ENCODE peak calls at places on chromosomes 4 and X, in five cellular contexts. One of them, this sample, is unnamed.

GRCh38 chr4:155811171-155811570 is 52.4 kb downstream of the GUCY1B1 start:
- DNase-seq in activated CD4-positive, alpha-beta T cell treated with anti-CD3 and anti-CD28 coated beads, Interleukin-2, amount 50 U/mL, for 48 hours: no peak
- DNase-seq in HuH-7: no peak
- DNase-seq in naive thymus-derived CD8-positive, alpha-beta T cell: no peak
- DNase-seq in Caki2: no peak
- DNase-seq in this sample: no peak

GRCh38 chr4:76624271-76624681 is 189.2 kb downstream of the SHROOM3 start:
- DNase-seq in activated CD4-positive, alpha-beta T cell treated with anti-CD3 and anti-CD28 coated beads, Interleukin-2, amount 50 U/mL, for 48 hours: peak; percentile 9
- DNase-seq in HuH-7: no peak
- DNase-seq in naive thymus-derived CD8-positive, alpha-beta T cell: no peak
- DNase-seq in Caki2: no peak
- DNase-seq in this sample: peak; percentile 91

GRCh38 chrX:44105228-44105913 is 132.2 kb upstream of the NDP start:
- DNase-seq in activated CD4-positive, alpha-beta T cell treated with anti-CD3 and anti-CD28 coated beads, Interleukin-2, amount 50 U/mL, for 48 hours: no peak
- DNase-seq in HuH-7: no peak
- DNase-seq in naive thymus-derived CD8-positive, alpha-beta T cell: no peak
- DNase-seq in Caki2: no peak
- DNase-seq in this sample: no peak

GRCh38 chr4:173584506-173584905 is 54.5 kb upstream of the HAND2 start:
- DNase-seq in activated CD4-positive, alpha-beta T cell treated with anti-CD3 and anti-CD28 coated beads, Interleukin-2, amount 50 U/mL, for 48 hours: no peak
- DNase-seq in HuH-7: no peak
- DNase-seq in naive thymus-derived CD8-positive, alpha-beta T cell: no peak
- DNase-seq in Caki2: no peak
- DNase-seq in this sample: no peak

GRCh38 chrX:120311632-120312000 is 355 bp upstream of the TMEM255A start:
- DNase-seq in activated CD4-positive, alpha-beta T cell treated with anti-CD3 and anti-CD28 coated beads, Interleukin-2, amount 50 U/mL, for 48 hours: no peak
- DNase-seq in HuH-7: no peak
- DNase-seq in naive thymus-derived CD8-positive, alpha-beta T cell: no peak
- DNase-seq in Caki2: peak; percentile 3
- DNase-seq in this sample: no peak

GRCh38 chr4:45693746-45694145 is 430.1 kb downstream of the GABRG1 start:
- DNase-seq in activated CD4-positive, alpha-beta T cell treated with anti-CD3 and anti-CD28 coated beads, Interleukin-2, amount 50 U/mL, for 48 hours: no peak
- DNase-seq in HuH-7: no peak
- DNase-seq in naive thymus-derived CD8-positive, alpha-beta T cell: no peak
- DNase-seq in Caki2: no peak
- DNase-seq in this sample: no peak

GRCh38 chr4:87718221-87718620 is 68.1 kb downstream of the DMP1 start:
- DNase-seq in activated CD4-positive, alpha-beta T cell treated with anti-CD3 and anti-CD28 coated beads, Interleukin-2, amount 50 U/mL, for 48 hours: no peak
- DNase-seq in HuH-7: no peak
- DNase-seq in naive thymus-derived CD8-positive, alpha-beta T cell: no peak
- DNase-seq in Caki2: no peak
- DNase-seq in this sample: no peak

GRCh38 chr4:153409924-153410501 is 56.1 kb upstream of the TMEM131L start:
- DNase-seq in activated CD4-positive, alpha-beta T cell treated with anti-CD3 and anti-CD28 coated beads, Interleukin-2, amount 50 U/mL, for 48 hours: no peak
- DNase-seq in HuH-7: no peak
- DNase-seq in naive thymus-derived CD8-positive, alpha-beta T cell: no peak
- DNase-seq in Caki2: no peak
- DNase-seq in this sample: no peak

GRCh38 chr4:142698541-142698940 is 147.6 kb downstream of the INPP4B start:
- DNase-seq in activated CD4-positive, alpha-beta T cell treated with anti-CD3 and anti-CD28 coated beads, Interleukin-2, amount 50 U/mL, for 48 hours: no peak
- DNase-seq in HuH-7: no peak
- DNase-seq in naive thymus-derived CD8-positive, alpha-beta T cell: no peak
- DNase-seq in Caki2: no peak
- DNase-seq in this sample: no peak

GRCh38 chr4:155846929-155847328 is 19.1 kb downstream of the ASIC5 start:
- DNase-seq in activated CD4-positive, alpha-beta T cell treated with anti-CD3 and anti-CD28 coated beads, Interleukin-2, amount 50 U/mL, for 48 hours: no peak
- DNase-seq in HuH-7: no peak
- DNase-seq in naive thymus-derived CD8-positive, alpha-beta T cell: no peak
- DNase-seq in Caki2: no peak
- DNase-seq in this sample: no peak

GRCh38 chrX:1425381-1425780 is 27.3 kb downstream of the ASMTL start:
- DNase-seq in activated CD4-positive, alpha-beta T cell treated with anti-CD3 and anti-CD28 coated beads, Interleukin-2, amount 50 U/mL, for 48 hours: no peak
- DNase-seq in HuH-7: no peak
- DNase-seq in naive thymus-derived CD8-positive, alpha-beta T cell: no peak
- DNase-seq in Caki2: no peak
- DNase-seq in this sample: no peak

GRCh38 chr4:142334931-142335330 is 511.2 kb downstream of the INPP4B start:
- DNase-seq in activated CD4-positive, alpha-beta T cell treated with anti-CD3 and anti-CD28 coated beads, Interleukin-2, amount 50 U/mL, for 48 hours: no peak
- DNase-seq in HuH-7: no peak
- DNase-seq in naive thymus-derived CD8-positive, alpha-beta T cell: no peak
- DNase-seq in Caki2: no peak
- DNase-seq in this sample: no peak

GRCh38 chr4:1910643-1911042 is 39.5 kb downstream of the NSD2 start:
- DNase-seq in activated CD4-positive, alpha-beta T cell treated with anti-CD3 and anti-CD28 coated beads, Interleukin-2, amount 50 U/mL, for 48 hours: no peak
- DNase-seq in HuH-7: peak; percentile 48
- DNase-seq in naive thymus-derived CD8-positive, alpha-beta T cell: no peak
- DNase-seq in Caki2: peak; percentile 63
- DNase-seq in this sample: peak; percentile 66

GRCh38 chr4:74612837-74613236 is 167.9 kb downstream of the AREG start:
- DNase-seq in activated CD4-positive, alpha-beta T cell treated with anti-CD3 and anti-CD28 coated beads, Interleukin-2, amount 50 U/mL, for 48 hours: no peak
- DNase-seq in HuH-7: no peak
- DNase-seq in naive thymus-derived CD8-positive, alpha-beta T cell: no peak
- DNase-seq in Caki2: no peak
- DNase-seq in this sample: no peak

GRCh38 chr4:93764647-93765246 is 63.8 kb upstream of the ATOH1 start:
- DNase-seq in activated CD4-positive, alpha-beta T cell treated with anti-CD3 and anti-CD28 coated beads, Interleukin-2, amount 50 U/mL, for 48 hours: no peak
- DNase-seq in HuH-7: peak; percentile 12
- DNase-seq in naive thymus-derived CD8-positive, alpha-beta T cell: no peak
- DNase-seq in Caki2: peak; percentile 41
- DNase-seq in this sample: peak; percentile 31

GRCh38 chr4:173924561-173924960 is 358.9 kb downstream of the FBXO8 start:
- DNase-seq in activated CD4-positive, alpha-beta T cell treated with anti-CD3 and anti-CD28 coated beads, Interleukin-2, amount 50 U/mL, for 48 hours: no peak
- DNase-seq in HuH-7: no peak
- DNase-seq in naive thymus-derived CD8-positive, alpha-beta T cell: no peak
- DNase-seq in Caki2: no peak
- DNase-seq in this sample: no peak

GRCh38 chr4:162497564-162498167 is 333.9 kb upstream of the FSTL5 start:
- DNase-seq in activated CD4-positive, alpha-beta T cell treated with anti-CD3 and anti-CD28 coated beads, Interleukin-2, amount 50 U/mL, for 48 hours: no peak
- DNase-seq in HuH-7: peak; percentile 5
- DNase-seq in naive thymus-derived CD8-positive, alpha-beta T cell: peak; percentile 15
- DNase-seq in Caki2: peak; percentile 23
- DNase-seq in this sample: peak; percentile 48

GRCh38 chr4:31291238-31291637 is 571.1 kb downstream of the PCDH7 start:
- DNase-seq in activated CD4-positive, alpha-beta T cell treated with anti-CD3 and anti-CD28 coated beads, Interleukin-2, amount 50 U/mL, for 48 hours: no peak
- DNase-seq in HuH-7: no peak
- DNase-seq in naive thymus-derived CD8-positive, alpha-beta T cell: no peak
- DNase-seq in Caki2: no peak
- DNase-seq in this sample: no peak

GRCh38 chrX:63275127-63275526 is 76.0 kb downstream of the SPIN4 start:
- DNase-seq in activated CD4-positive, alpha-beta T cell treated with anti-CD3 and anti-CD28 coated beads, Interleukin-2, amount 50 U/mL, for 48 hours: peak; percentile 32
- DNase-seq in HuH-7: no peak
- DNase-seq in naive thymus-derived CD8-positive, alpha-beta T cell: no peak
- DNase-seq in Caki2: peak; percentile 14
- DNase-seq in this sample: no peak

GRCh38 chr4:26206339-26206738 is 114.5 kb upstream of the RBPJ start:
- DNase-seq in activated CD4-positive, alpha-beta T cell treated with anti-CD3 and anti-CD28 coated beads, Interleukin-2, amount 50 U/mL, for 48 hours: no peak
- DNase-seq in HuH-7: no peak
- DNase-seq in naive thymus-derived CD8-positive, alpha-beta T cell: no peak
- DNase-seq in Caki2: no peak
- DNase-seq in this sample: no peak

GRCh38 chr4:168643083-168643795 is 146.4 kb downstream of the PALLD start:
- DNase-seq in activated CD4-positive, alpha-beta T cell treated with anti-CD3 and anti-CD28 coated beads, Interleukin-2, amount 50 U/mL, for 48 hours: no peak
- DNase-seq in HuH-7: no peak
- DNase-seq in naive thymus-derived CD8-positive, alpha-beta T cell: no peak
- DNase-seq in Caki2: no peak
- DNase-seq in this sample: no peak

GRCh38 chr4:56134272-56134671 is 185.5 kb downstream of the CEP135 start:
- DNase-seq in activated CD4-positive, alpha-beta T cell treated with anti-CD3 and anti-CD28 coated beads, Interleukin-2, amount 50 U/mL, for 48 hours: no peak
- DNase-seq in HuH-7: peak; percentile 5
- DNase-seq in naive thymus-derived CD8-positive, alpha-beta T cell: no peak
- DNase-seq in Caki2: no peak
- DNase-seq in this sample: no peak

GRCh38 chr4:47490550-47490949 is 5.5 kb downstream of the ATP10D start:
- DNase-seq in activated CD4-positive, alpha-beta T cell treated with anti-CD3 and anti-CD28 coated beads, Interleukin-2, amount 50 U/mL, for 48 hours: peak; percentile 20
- DNase-seq in HuH-7: peak; percentile 25
- DNase-seq in naive thymus-derived CD8-positive, alpha-beta T cell: no peak
- DNase-seq in Caki2: no peak
- DNase-seq in this sample: no peak